ENCODE peak calls at places on chromosomes 13 and 19, in eight cellular contexts. J is NCI-H1436; X is foreskin fibroblast; W is stimulated activated CD8-positive, alpha-beta memory T cell treated with anti-CD3 and anti-CD28 coated beads, Interleukin-15, amount 100 ng/mL, for 4 hours; T is CD8-positive, alpha-beta T cell; Z is fibroblast of lung; L is cardiac muscle cell; U is activated T-helper 2 cell treated with anti-CD3 and anti-CD28 coated beads, Interferon-gamma antibody, Interleukin-2, Interleukin-4, amounts not matched to agents 10 μg/mL and 5 μg/mL and 100 μg/mL, durations not matched to agents 14 hours and 24 hours and 36 hours. P is an unnamed sample.

GRCh38 chr13:62781866-62782265 is 1366.2 kb upstream of the PCDH20 start:
- DNase-seq in J (no peak), X (no peak), W (no peak), T (no peak), Z (no peak), L (no peak), U (no peak), P (no peak)

GRCh38 chr13:80524447-80525215 is 183.7 kb upstream of the SPRY2 start:
- DNase-seq in J (no peak), X (peak), W (no peak), T (no peak), Z (peak), L (no peak), U (no peak), P (no peak)

GRCh38 chr13:113548778-113549621 is 35.6 kb upstream of the TFDP1 start:
- DNase-seq in J (no peak), X (no peak), W (no peak), T (no peak), Z (no peak), L (no peak), U (no peak), P (no peak)

GRCh38 chr19:48794291-48794690 is 16.5 kb downstream of the BCAT2 start:
- DNase-seq in J (no peak), X (no peak), W (no peak), T (no peak), Z (no peak), L (no peak), U (no peak), P (no peak)

GRCh38 chr13:25420161-25420560 is 48.4 kb downstream of the ATP8A2 start:
- DNase-seq in J (no peak), X (no peak), W (no peak), T (no peak), Z (no peak), L (no peak), U (no peak), P (no peak)

GRCh38 chr19:56477429-56478338 is 539 bp upstream of the ZNF667 start:
- DNase-seq in J (no peak), X (peak), W (peak), T (peak), Z (peak), L (peak), U (no peak), P (peak)

GRCh38 chr19:10505583-10506229 is 2.5 kb upstream of the KEAP1 start:
- DNase-seq in J (peak), X (peak), W (peak), T (peak), Z (peak), L (peak), U (peak), P (peak)

GRCh38 chr13:75161804-75162203 is 320.2 kb downstream of the TBC1D4 start:
- DNase-seq in J (no peak), X (no peak), W (no peak), T (no peak), Z (no peak), L (no peak), U (no peak), P (no peak)

GRCh38 chr13:84985860-84986259 is 813.4 kb downstream of the SLITRK6 start:
- DNase-seq in J (no peak), X (no peak), W (no peak), T (no peak), Z (no peak), L (no peak), U (no peak), P (no peak)

P was measured in activated CD8-positive, alpha-beta memory T cell treated with anti-CD3 and anti-CD28 coated beads for 4 hours.